ENCODE peak calls at places on chromosomes 2 and 18, in five cellular contexts. One of them, this sample, is unnamed.

GRCh38 chr2:162258686-162259085 is 15.4 kb upstream of the FAP start:
- DNase-seq in left ventricle myocardium inferior: no peak
- DNase-seq in adrenal gland: no peak
- DNase-seq in heart right ventricle: no peak
- DNase-seq in ovary: no peak
- DNase-seq in this sample: no peak

GRCh38 chr2:66437601-66438497 is 2.9 kb downstream of the MEIS1 start:
- DNase-seq in adrenal gland: peak; percentile 38
- DNase-seq in left ventricle myocardium inferior: peak; percentile 33
- DNase-seq in ovary: peak; percentile 44
- DNase-seq in heart right ventricle: peak; percentile 48
- DNase-seq in this sample: no peak

GRCh38 chr2:39851691-39852110 is 72.6 kb upstream of the THUMPD2 start:
- DNase-seq in ovary: no peak
- DNase-seq in adrenal gland: no peak
- DNase-seq in heart right ventricle: no peak
- DNase-seq in left ventricle myocardium inferior: no peak
- DNase-seq in this sample: no peak

GRCh38 chr2:172210599-172210998 is 107.9 kb upstream of the DLX2 start:
- DNase-seq in ovary: no peak
- DNase-seq in heart right ventricle: no peak
- DNase-seq in left ventricle myocardium inferior: no peak
- DNase-seq in adrenal gland: no peak
- DNase-seq in this sample: no peak

GRCh38 chr2:144678741-144679140 is 158.8 kb upstream of the ZEB2 start:
- DNase-seq in left ventricle myocardium inferior: no peak
- DNase-seq in adrenal gland: no peak
- DNase-seq in ovary: no peak
- DNase-seq in heart right ventricle: no peak
- DNase-seq in this sample: no peak

GRCh38 chr18:27118964-27119363 is 66.1 kb downstream of the CHST9 start:
- DNase-seq in heart right ventricle: no peak
- DNase-seq in adrenal gland: no peak
- DNase-seq in left ventricle myocardium inferior: no peak
- DNase-seq in ovary: no peak
- DNase-seq in this sample: no peak

GRCh38 chr2:37454851-37455762 is 110.7 kb downstream of the QPCT start:
- DNase-seq in ovary: peak; percentile 62
- DNase-seq in left ventricle myocardium inferior: no peak
- DNase-seq in adrenal gland: no peak
- DNase-seq in heart right ventricle: no peak
- DNase-seq in this sample: no peak

GRCh38 chr2:69961496-69961895 is at the start of gene ASPRV1:
- DNase-seq in left ventricle myocardium inferior: no peak
- DNase-seq in ovary: no peak
- DNase-seq in adrenal gland: no peak
- DNase-seq in heart right ventricle: no peak
- DNase-seq in this sample: peak; percentile 77

GRCh38 chr18:57863706-57864105 is 60.6 kb upstream of the ATP8B1 start:
- DNase-seq in adrenal gland: no peak
- DNase-seq in ovary: no peak
- DNase-seq in left ventricle myocardium inferior: no peak
- DNase-seq in heart right ventricle: no peak
- DNase-seq in this sample: no peak

GRCh38 chr2:196486145-196486544 is 153.4 kb upstream of the CCDC150 start:
- DNase-seq in left ventricle myocardium inferior: no peak
- DNase-seq in adrenal gland: no peak
- DNase-seq in ovary: no peak
- DNase-seq in heart right ventricle: no peak
- DNase-seq in this sample: peak; percentile 28

GRCh38 chr18:46452820-46453219 is 204.2 kb downstream of the LOXHD1 start:
- DNase-seq in left ventricle myocardium inferior: no peak
- DNase-seq in adrenal gland: no peak
- DNase-seq in ovary: no peak
- DNase-seq in heart right ventricle: no peak
- DNase-seq in this sample: no peak

GRCh38 chr2:77977486-77978063 is 455.4 kb upstream of the LRRTM4 start:
- DNase-seq in ovary: no peak
- DNase-seq in adrenal gland: no peak
- DNase-seq in left ventricle myocardium inferior: no peak
- DNase-seq in heart right ventricle: no peak
- DNase-seq in this sample: no peak

GRCh38 chr18:22427797-22428549 is 10.3 kb upstream of the CTAGE1 start:
- DNase-seq in ovary: no peak
- DNase-seq in left ventricle myocardium inferior: no peak
- DNase-seq in heart right ventricle: no peak
- DNase-seq in adrenal gland: no peak
- DNase-seq in this sample: no peak
- H3K27me3 ChIP-seq in ovary: no peaks in the 10 kb centered on the region
- H3K27me3 ChIP-seq in left ventricle myocardium inferior: no peaks in the 10 kb centered on the region
- H3K27me3 ChIP-seq in heart right ventricle: no peaks in the 10 kb centered on the region
- H3K27me3 ChIP-seq in adrenal gland: no peaks in the 10 kb centered on the region
- H3K27me3 ChIP-seq in this sample: peaks cover 11% of the 10 kb centered on the region

GRCh38 chr18:63106727-63107126 is 212.8 kb downstream of the BCL2 start:
- DNase-seq in ovary: no peak
- DNase-seq in adrenal gland: no peak
- DNase-seq in heart right ventricle: no peak
- DNase-seq in left ventricle myocardium inferior: no peak
- DNase-seq in this sample: no peak
- TF ChIP-seq CTCF in ovary: no peak
- TF ChIP-seq CTCF in adrenal gland: no peak
- TF ChIP-seq CTCF in heart right ventricle: no peak
- TF ChIP-seq CTCF in left ventricle myocardium inferior: no peak
- TF ChIP-seq CTCF in this sample: no peak

GRCh38 chr18:7579923-7580542 is 12.9 kb downstream of the PTPRM start:
- DNase-seq in left ventricle myocardium inferior: no peak
- DNase-seq in ovary: no peak
- DNase-seq in adrenal gland: no peak
- DNase-seq in heart right ventricle: no peak
- DNase-seq in this sample: no peak

GRCh38 chr18:7576685-7577084 is 9.6 kb downstream of the PTPRM start:
- DNase-seq in adrenal gland: no peak
- DNase-seq in left ventricle myocardium inferior: no peak
- DNase-seq in ovary: no peak
- DNase-seq in heart right ventricle: no peak
- DNase-seq in this sample: no peak

GRCh38 chr18:7575465-7576026 is 8.4 kb downstream of the PTPRM start:
- DNase-seq in adrenal gland: no peak
- DNase-seq in ovary: no peak
- DNase-seq in heart right ventricle: no peak
- DNase-seq in left ventricle myocardium inferior: no peak
- DNase-seq in this sample: no peak

GRCh38 chr18:7577706-7578105 is 10.6 kb downstream of the PTPRM start:
- DNase-seq in left ventricle myocardium inferior: no peak
- DNase-seq in ovary: no peak
- DNase-seq in adrenal gland: no peak
- DNase-seq in heart right ventricle: no peak
- DNase-seq in this sample: no peak

DNA sequence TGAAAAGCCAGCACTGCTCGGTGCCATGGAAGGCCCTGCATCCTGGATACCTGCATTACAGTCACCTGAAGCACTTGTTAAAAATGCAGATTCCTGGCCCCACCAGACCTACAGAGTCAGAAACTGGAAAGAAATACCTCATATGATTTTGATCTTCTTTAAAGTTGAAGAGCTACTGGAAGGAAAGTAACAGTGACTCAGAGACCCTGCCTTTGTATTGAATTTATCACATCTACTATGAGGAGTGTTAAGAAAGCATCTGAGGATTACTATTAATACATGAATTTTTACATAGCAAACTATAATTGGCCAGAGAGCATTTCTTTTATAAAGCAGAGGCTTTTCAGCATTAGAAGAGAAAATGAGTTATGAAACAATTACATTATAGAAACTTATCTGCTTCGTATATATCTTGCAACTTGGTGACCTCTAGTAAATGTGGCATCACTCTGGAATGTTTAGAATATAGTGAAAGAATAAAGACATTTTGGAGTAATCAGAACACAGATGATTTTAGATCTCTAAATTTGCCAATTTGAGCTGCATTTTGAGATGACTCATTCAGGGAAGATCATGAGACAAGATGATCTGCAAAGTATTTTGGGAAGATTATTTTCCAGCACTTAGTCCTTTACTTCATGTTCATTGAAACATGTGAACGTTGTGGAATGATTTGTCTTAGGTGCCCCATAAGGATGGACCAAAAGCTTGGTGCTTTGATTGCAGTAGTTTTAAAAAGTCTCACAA is 12.2 kb downstream of the PTPRM start:
- DNase-seq in ovary: no peak
- DNase-seq in adrenal gland: no peak
- DNase-seq in left ventricle myocardium inferior: no peak
- DNase-seq in heart right ventricle: no peak
- DNase-seq in this sample: no peak
- H3K4me3 ChIP-seq in ovary: no peak overlapping the region
- H3K4me3 ChIP-seq in adrenal gland: no peak overlapping the region
- H3K4me3 ChIP-seq in left ventricle myocardium inferior: no peak overlapping the region
- H3K4me3 ChIP-seq in heart right ventricle: no peak overlapping the region
- H3K4me3 ChIP-seq in this sample: no peak overlapping the region

GRCh38 chr2:170360546-170361358 is 182.8 kb downstream of the MYO3B start:
- DNase-seq in adrenal gland: no peak
- DNase-seq in heart right ventricle: no peak
- DNase-seq in left ventricle myocardium inferior: no peak
- DNase-seq in ovary: no peak
- DNase-seq in this sample: no peak
- H3K27me3 ChIP-seq in adrenal gland: peaks cover 7% of the 10 kb centered on the region
- H3K27me3 ChIP-seq in heart right ventricle: no peaks in the 10 kb centered on the region
- H3K27me3 ChIP-seq in left ventricle myocardium inferior: peaks cover 82% of the 10 kb centered on the region
- H3K27me3 ChIP-seq in ovary: no peaks in the 10 kb centered on the region
- H3K27me3 ChIP-seq in this sample: peaks cover 9% of the 10 kb centered on the region

GRCh38 chr2:26560892-26561291 is 80.3 kb downstream of the CIB4 start:
- DNase-seq in ovary: no peak
- DNase-seq in left ventricle myocardium inferior: no peak
- DNase-seq in heart right ventricle: no peak
- DNase-seq in adrenal gland: no peak
- DNase-seq in this sample: no peak

GRCh38 chr2:26559044-26559405 is 81.1 kb upstream of the OTOF start:
- DNase-seq in ovary: no peak
- DNase-seq in left ventricle myocardium inferior: no peak
- DNase-seq in adrenal gland: no peak
- DNase-seq in heart right ventricle: no peak
- DNase-seq in this sample: no peak

GRCh38 chr2:26558271-26559043 is 80.5 kb upstream of the OTOF start:
- DNase-seq in left ventricle myocardium inferior: no peak
- DNase-seq in ovary: no peak
- DNase-seq in heart right ventricle: no peak
- DNase-seq in adrenal gland: no peak
- DNase-seq in this sample: peak; percentile 22

GRCh38 chr2:26561376-26561775 is 79.8 kb downstream of the CIB4 start:
- DNase-seq in ovary: no peak
- DNase-seq in left ventricle myocardium inferior: no peak
- DNase-seq in heart right ventricle: no peak
- DNase-seq in adrenal gland: no peak
- DNase-seq in this sample: no peak

GRCh38 chr2:26559556-26559955 is 81.6 kb downstream of the CIB4 start:
- DNase-seq in heart right ventricle: no peak
- DNase-seq in ovary: no peak
- DNase-seq in adrenal gland: no peak
- DNase-seq in left ventricle myocardium inferior: no peak
- DNase-seq in this sample: no peak
- TF ChIP-seq CTCF in heart right ventricle: no peak
- TF ChIP-seq CTCF in ovary: no peak
- TF ChIP-seq CTCF in adrenal gland: no peak
- TF ChIP-seq CTCF in left ventricle myocardium inferior: no peak
- TF ChIP-seq CTCF in this sample: no peak

GRCh38 chr2:170310876-170311502 is 133.0 kb downstream of the MYO3B start:
- DNase-seq in left ventricle myocardium inferior: no peak
- DNase-seq in ovary: no peak
- DNase-seq in adrenal gland: no peak
- DNase-seq in heart right ventricle: no peak
- DNase-seq in this sample: no peak

GRCh38 chr2:170307988-170308387 is 130.0 kb downstream of the MYO3B start:
- DNase-seq in adrenal gland: no peak
- DNase-seq in ovary: no peak
- DNase-seq in heart right ventricle: no peak
- DNase-seq in left ventricle myocardium inferior: no peak
- DNase-seq in this sample: no peak

GRCh38 chr2:170314744-170315447 is 136.9 kb downstream of the MYO3B start:
- DNase-seq in heart right ventricle: no peak
- DNase-seq in ovary: no peak
- DNase-seq in adrenal gland: no peak
- DNase-seq in left ventricle myocardium inferior: no peak
- DNase-seq in this sample: no peak

DNA sequence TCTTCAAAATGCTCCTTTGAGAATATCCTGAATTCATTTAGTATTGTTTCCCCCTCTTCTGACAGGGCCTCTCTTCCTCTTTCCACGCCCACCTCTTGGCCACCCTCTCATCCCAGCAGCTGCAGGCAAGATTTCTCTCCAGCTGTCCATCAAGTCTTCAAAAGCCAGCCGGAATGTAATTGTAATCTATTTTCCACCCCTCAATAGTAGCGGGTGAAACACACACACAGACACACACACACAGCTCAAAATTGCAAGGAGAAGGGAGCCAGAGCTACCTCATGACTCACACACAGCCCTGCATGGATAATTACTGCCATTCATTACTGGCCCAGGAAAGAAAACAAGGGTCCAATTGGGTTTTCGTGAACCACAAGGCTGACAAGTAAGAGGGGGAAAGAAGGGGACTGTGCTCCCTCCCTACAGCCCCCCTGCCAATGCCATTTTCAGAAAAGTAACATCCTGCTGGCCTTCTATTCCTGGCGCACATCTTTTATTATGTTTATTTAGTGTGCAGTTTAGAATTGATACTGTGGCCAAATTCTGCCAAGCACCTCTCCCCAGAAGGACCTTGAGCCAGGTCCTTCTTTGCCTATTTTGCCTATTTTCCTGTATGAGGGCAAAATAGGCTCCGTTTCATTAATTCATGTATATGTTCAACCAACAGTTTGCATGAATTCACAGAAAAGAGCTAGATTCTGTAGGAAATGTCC is 135.8 kb downstream of the MYO3B start:
- DNase-seq in heart right ventricle: no peak
- DNase-seq in ovary: no peak
- DNase-seq in adrenal gland: no peak
- DNase-seq in left ventricle myocardium inferior: no peak
- DNase-seq in this sample: no peak
- H3K4me3 ChIP-seq in heart right ventricle: no peak overlapping the region
- H3K4me3 ChIP-seq in ovary: no peak overlapping the region
- H3K4me3 ChIP-seq in adrenal gland: no peak overlapping the region
- H3K4me3 ChIP-seq in left ventricle myocardium inferior: no peak overlapping the region
- H3K4me3 ChIP-seq in this sample: no peak overlapping the region

DNA sequence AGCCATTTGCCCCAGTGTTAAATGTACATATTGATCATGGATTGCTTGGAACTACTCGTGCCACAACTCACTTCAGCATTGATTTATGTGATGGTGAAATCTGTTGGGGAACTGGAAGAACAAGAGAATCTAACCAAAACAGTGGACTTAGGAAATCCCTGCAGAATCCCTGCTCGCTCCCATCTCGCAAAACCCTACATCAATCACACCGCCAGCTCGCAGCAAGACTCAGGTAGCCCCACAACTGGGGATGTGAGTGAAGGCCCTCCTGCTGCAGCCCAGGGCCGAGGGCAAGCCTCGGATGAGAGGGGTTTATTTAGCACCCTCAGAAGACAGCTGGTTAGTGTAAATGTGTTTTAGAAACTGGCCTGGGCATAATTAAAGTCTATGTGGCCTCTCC is 171.6 kb downstream of the ANAPC1 start:
- DNase-seq in adrenal gland: no peak
- DNase-seq in ovary: no peak
- DNase-seq in heart right ventricle: no peak
- DNase-seq in left ventricle myocardium inferior: no peak
- DNase-seq in this sample: no peak
- H3K27me3 ChIP-seq in adrenal gland: no peaks in the 10 kb centered on the region
- H3K27me3 ChIP-seq in ovary: no peaks in the 10 kb centered on the region
- H3K27me3 ChIP-seq in heart right ventricle: no peaks in the 10 kb centered on the region
- H3K27me3 ChIP-seq in left ventricle myocardium inferior: no peaks in the 10 kb centered on the region
- H3K27me3 ChIP-seq in this sample: no peaks in the 10 kb centered on the region